ENCODE peak calls at places on chromosome 20, in eight cellular contexts. One of them, this sample, is unnamed.

GRCh38 chr20:3164763-3165410 is 5.2 kb upstream of the FASTKD5 start:
- DNase-seq in smooth muscle cell of the brain vasculature: no peak
- DNase-seq in nephron progenitor cell: no peak
- DNase-seq in iris pigment epithelial cell: no peak
- DNase-seq in T-helper 1 cell: no peak
- DNase-seq in hippocampal formation: no peak
- DNase-seq in Peyer's patch: no peak
- DNase-seq in Jurkat, Clone E6-1: no peak
- DNase-seq in this sample: no peak

GRCh38 chr20:64224344-64225165 is 31.0 kb upstream of the PCMTD2 start:
- DNase-seq in smooth muscle cell of the brain vasculature: peak
- DNase-seq in nephron progenitor cell: no peak
- DNase-seq in iris pigment epithelial cell: peak
- DNase-seq in T-helper 1 cell: no peak
- DNase-seq in hippocampal formation: no peak
- DNase-seq in Peyer's patch: no peak
- DNase-seq in Jurkat, Clone E6-1: no peak
- DNase-seq in this sample: peak

GRCh38 chr20:967796-968742 is 34.0 kb downstream of the RSPO4 start:
- DNase-seq in smooth muscle cell of the brain vasculature: no peak
- DNase-seq in nephron progenitor cell: no peak
- DNase-seq in iris pigment epithelial cell: peak
- DNase-seq in T-helper 1 cell: no peak
- DNase-seq in hippocampal formation: no peak
- DNase-seq in Peyer's patch: no peak
- DNase-seq in Jurkat, Clone E6-1: peak
- DNase-seq in this sample: no peak

GRCh38 chr20:32446301-32447100 is 88.4 kb downstream of the ASXL1 start:
- DNase-seq in smooth muscle cell of the brain vasculature: no peak
- DNase-seq in nephron progenitor cell: no peak
- DNase-seq in iris pigment epithelial cell: no peak
- DNase-seq in T-helper 1 cell: no peak
- DNase-seq in hippocampal formation: no peak
- DNase-seq in Peyer's patch: no peak
- DNase-seq in Jurkat, Clone E6-1: no peak
- DNase-seq in this sample: no peak

GRCh38 chr20:63466250-63466825 is 6.1 kb downstream of the KCNQ2 start:
- DNase-seq in smooth muscle cell of the brain vasculature: no peak
- DNase-seq in nephron progenitor cell: no peak
- DNase-seq in iris pigment epithelial cell: no peak
- DNase-seq in T-helper 1 cell: no peak
- DNase-seq in hippocampal formation: no peak
- DNase-seq in Peyer's patch: no peak
- DNase-seq in Jurkat, Clone E6-1: no peak
- DNase-seq in this sample: no peak

GRCh38 chr20:37980876-37981275 is 52.4 kb downstream of the TTI1 start:
- DNase-seq in smooth muscle cell of the brain vasculature: no peak
- DNase-seq in nephron progenitor cell: no peak
- DNase-seq in iris pigment epithelial cell: no peak
- DNase-seq in T-helper 1 cell: no peak
- DNase-seq in hippocampal formation: no peak
- DNase-seq in Peyer's patch: no peak
- DNase-seq in Jurkat, Clone E6-1: no peak
- DNase-seq in this sample: no peak

GRCh38 chr20:6698056-6698455 is 69.4 kb upstream of the BMP2 start:
- DNase-seq in smooth muscle cell of the brain vasculature: no peak
- DNase-seq in nephron progenitor cell: no peak
- DNase-seq in iris pigment epithelial cell: peak
- DNase-seq in T-helper 1 cell: no peak
- DNase-seq in hippocampal formation: no peak
- DNase-seq in Peyer's patch: no peak
- DNase-seq in Jurkat, Clone E6-1: no peak
- DNase-seq in this sample: no peak

GRCh38 chr20:23445596-23446217 is 6.2 kb downstream of the CSTL1 start:
- DNase-seq in smooth muscle cell of the brain vasculature: no peak
- DNase-seq in nephron progenitor cell: no peak
- DNase-seq in iris pigment epithelial cell: peak
- DNase-seq in T-helper 1 cell: no peak
- DNase-seq in hippocampal formation: no peak
- DNase-seq in Peyer's patch: no peak
- DNase-seq in Jurkat, Clone E6-1: no peak
- DNase-seq in this sample: no peak

GRCh38 chr20:10263385-10264165 is 44.9 kb downstream of the SNAP25 start:
- DNase-seq in smooth muscle cell of the brain vasculature: no peak
- DNase-seq in nephron progenitor cell: no peak
- DNase-seq in iris pigment epithelial cell: peak
- DNase-seq in T-helper 1 cell: no peak
- DNase-seq in hippocampal formation: no peak
- DNase-seq in Peyer's patch: no peak
- DNase-seq in Jurkat, Clone E6-1: no peak
- DNase-seq in this sample: no peak

GRCh38 chr20:35318502-35319157 is 26.4 kb upstream of the FAM83C start:
- DNase-seq in smooth muscle cell of the brain vasculature: no peak
- DNase-seq in nephron progenitor cell: no peak
- DNase-seq in iris pigment epithelial cell: peak
- DNase-seq in T-helper 1 cell: no peak
- DNase-seq in hippocampal formation: no peak
- DNase-seq in Peyer's patch: no peak
- DNase-seq in Jurkat, Clone E6-1: no peak
- DNase-seq in this sample: no peak

GRCh38 chr20:10469599-10469998 is 34.5 kb downstream of the SLX4IP start:
- DNase-seq in smooth muscle cell of the brain vasculature: peak
- DNase-seq in nephron progenitor cell: peak
- DNase-seq in iris pigment epithelial cell: peak
- DNase-seq in T-helper 1 cell: no peak
- DNase-seq in hippocampal formation: peak
- DNase-seq in Peyer's patch: no peak
- DNase-seq in Jurkat, Clone E6-1: peak
- DNase-seq in this sample: peak

GRCh38 chr20:18395544-18395943 is 71.3 kb downstream of the DZANK1 start:
- DNase-seq in smooth muscle cell of the brain vasculature: no peak
- DNase-seq in nephron progenitor cell: no peak
- DNase-seq in iris pigment epithelial cell: no peak
- DNase-seq in T-helper 1 cell: no peak
- DNase-seq in hippocampal formation: no peak
- DNase-seq in Peyer's patch: no peak
- DNase-seq in Jurkat, Clone E6-1: no peak
- DNase-seq in this sample: no peak

GRCh38 chr20:9051508-9051907 is 17.4 kb upstream of the PLCB4 start:
- DNase-seq in smooth muscle cell of the brain vasculature: peak
- DNase-seq in nephron progenitor cell: no peak
- DNase-seq in iris pigment epithelial cell: peak
- DNase-seq in T-helper 1 cell: no peak
- DNase-seq in hippocampal formation: no peak
- DNase-seq in Peyer's patch: no peak
- DNase-seq in Jurkat, Clone E6-1: no peak
- DNase-seq in this sample: no peak

GRCh38 chr20:50285376-50286173 is 94.9 kb downstream of the CEBPB start:
- DNase-seq in smooth muscle cell of the brain vasculature: no peak
- DNase-seq in nephron progenitor cell: no peak
- DNase-seq in iris pigment epithelial cell: peak
- DNase-seq in T-helper 1 cell: no peak
- DNase-seq in hippocampal formation: no peak
- DNase-seq in Peyer's patch: peak
- DNase-seq in Jurkat, Clone E6-1: no peak
- DNase-seq in this sample: no peak

GRCh38 chr20:20578838-20579237 is 133.6 kb downstream of the RALGAPA2 start:
- DNase-seq in smooth muscle cell of the brain vasculature: no peak
- DNase-seq in nephron progenitor cell: no peak
- DNase-seq in iris pigment epithelial cell: no peak
- DNase-seq in T-helper 1 cell: no peak
- DNase-seq in hippocampal formation: no peak
- DNase-seq in Peyer's patch: no peak
- DNase-seq in Jurkat, Clone E6-1: no peak
- DNase-seq in this sample: no peak

GRCh38 chr20:16749573-16749972 is 1.4 kb downstream of the OTOR start:
- DNase-seq in smooth muscle cell of the brain vasculature: no peak
- DNase-seq in nephron progenitor cell: peak
- DNase-seq in iris pigment epithelial cell: no peak
- DNase-seq in T-helper 1 cell: no peak
- DNase-seq in hippocampal formation: no peak
- DNase-seq in Peyer's patch: no peak
- DNase-seq in Jurkat, Clone E6-1: no peak
- DNase-seq in this sample: no peak

GRCh38 chr20:1265226-1265915 is 723 bp upstream of the SNPH start:
- DNase-seq in smooth muscle cell of the brain vasculature: no peak
- DNase-seq in nephron progenitor cell: no peak
- DNase-seq in iris pigment epithelial cell: peak
- DNase-seq in T-helper 1 cell: no peak
- DNase-seq in hippocampal formation: no peak
- DNase-seq in Peyer's patch: no peak
- DNase-seq in Jurkat, Clone E6-1: no peak
- DNase-seq in this sample: no peak